ENCODE peak calls at places on chromosomes 13 and 19, in six cellular contexts. One of them, this sample, is unnamed.

GRCh38 chr19:17948474-17948966 is 15.7 kb downstream of the CCDC124 start:
- DNase-seq in chondrocyte: no peak
- DNase-seq in brain microvascular endothelial cell: no peak
- DNase-seq in bronchial epithelial cell: no peak
- DNase-seq in WERI-Rb-1: peak; percentile 91
- DNase-seq in mesothelial cell of epicardium: no peak
- DNase-seq in this sample: no peak

GRCh38 chr19:610071-610800 is 20.6 kb downstream of the HCN2 start:
- DNase-seq in chondrocyte: no peak
- DNase-seq in brain microvascular endothelial cell: no peak
- DNase-seq in bronchial epithelial cell: no peak
- DNase-seq in WERI-Rb-1: no peak
- DNase-seq in mesothelial cell of epicardium: no peak
- DNase-seq in this sample: no peak

GRCh38 chr13:50025446-50025845 is 10.2 kb downstream of the KCNRG start:
- DNase-seq in chondrocyte: no peak
- DNase-seq in brain microvascular endothelial cell: no peak
- DNase-seq in bronchial epithelial cell: no peak
- DNase-seq in WERI-Rb-1: no peak
- DNase-seq in mesothelial cell of epicardium: no peak
- DNase-seq in this sample: no peak

GRCh38 chr19:17926044-17926443 is 6.8 kb upstream of the CCDC124 start:
- DNase-seq in chondrocyte: no peak
- DNase-seq in brain microvascular endothelial cell: no peak
- DNase-seq in bronchial epithelial cell: no peak
- DNase-seq in WERI-Rb-1: no peak
- DNase-seq in mesothelial cell of epicardium: no peak
- DNase-seq in this sample: peak; percentile 33

GRCh38 chr13:99218969-99219368 is 18.3 kb downstream of the UBAC2 start:
- DNase-seq in chondrocyte: no peak
- DNase-seq in brain microvascular endothelial cell: no peak
- DNase-seq in bronchial epithelial cell: no peak
- DNase-seq in WERI-Rb-1: no peak
- DNase-seq in mesothelial cell of epicardium: no peak
- DNase-seq in this sample: no peak

GRCh38 chr19:18533058-18533457 is 10.3 kb downstream of the FKBP8 start:
- DNase-seq in chondrocyte: no peak
- DNase-seq in brain microvascular endothelial cell: no peak
- DNase-seq in bronchial epithelial cell: no peak
- DNase-seq in WERI-Rb-1: no peak
- DNase-seq in mesothelial cell of epicardium: no peak
- DNase-seq in this sample: no peak

GRCh38 chr19:12840091-12841079 is 2.1 kb downstream of the MAST1 start:
- DNase-seq in chondrocyte: no peak
- DNase-seq in brain microvascular endothelial cell: peak; percentile 84
- DNase-seq in bronchial epithelial cell: peak; percentile 83
- DNase-seq in WERI-Rb-1: peak; percentile 85
- DNase-seq in mesothelial cell of epicardium: peak; percentile 83
- DNase-seq in this sample: peak; percentile 80

GRCh38 chr13:98835156-98835555 is 82.7 kb upstream of the SLC15A1 start:
- DNase-seq in chondrocyte: no peak
- DNase-seq in brain microvascular endothelial cell: no peak
- DNase-seq in bronchial epithelial cell: no peak
- DNase-seq in WERI-Rb-1: no peak
- DNase-seq in mesothelial cell of epicardium: no peak
- DNase-seq in this sample: no peak

GRCh38 chr13:112859817-112860190 is 109.2 kb upstream of the MCF2L start:
- DNase-seq in chondrocyte: peak; percentile 50
- DNase-seq in brain microvascular endothelial cell: peak; percentile 75
- DNase-seq in bronchial epithelial cell: peak; percentile 39
- DNase-seq in WERI-Rb-1: no peak
- DNase-seq in mesothelial cell of epicardium: no peak
- DNase-seq in this sample: peak; percentile 60

GRCh38 chr19:313169-313987 is 22.2 kb upstream of the PLPP2 start:
- DNase-seq in chondrocyte: peak; percentile 90
- DNase-seq in brain microvascular endothelial cell: no peak
- DNase-seq in bronchial epithelial cell: no peak
- DNase-seq in WERI-Rb-1: no peak
- DNase-seq in mesothelial cell of epicardium: no peak
- DNase-seq in this sample: no peak

GRCh38 chr13:72726721-72727416 is 560 bp downstream of the MZT1 start:
- DNase-seq in chondrocyte: peak; percentile 90
- DNase-seq in brain microvascular endothelial cell: peak; percentile 13
- DNase-seq in bronchial epithelial cell: no peak
- DNase-seq in WERI-Rb-1: peak; percentile 66
- DNase-seq in mesothelial cell of epicardium: peak; percentile 60
- DNase-seq in this sample: peak; percentile 22

GRCh38 chr13:77029436-77029835 is 2.5 kb upstream of the FBXL3 start:
- DNase-seq in chondrocyte: no peak
- DNase-seq in brain microvascular endothelial cell: no peak
- DNase-seq in bronchial epithelial cell: peak; percentile 19
- DNase-seq in WERI-Rb-1: no peak
- DNase-seq in mesothelial cell of epicardium: no peak
- DNase-seq in this sample: no peak

GRCh38 chr19:39554701-39555311 is 14.8 kb upstream of the EID2 start:
- DNase-seq in chondrocyte: no peak
- DNase-seq in brain microvascular endothelial cell: no peak
- DNase-seq in bronchial epithelial cell: no peak
- DNase-seq in WERI-Rb-1: no peak
- DNase-seq in mesothelial cell of epicardium: no peak
- DNase-seq in this sample: no peak

GRCh38 chr19:4054471-4055208 is 12.1 kb downstream of the ZBTB7A start:
- DNase-seq in chondrocyte: peak; percentile 94
- DNase-seq in brain microvascular endothelial cell: no peak
- DNase-seq in bronchial epithelial cell: no peak
- DNase-seq in WERI-Rb-1: no peak
- DNase-seq in mesothelial cell of epicardium: no peak
- DNase-seq in this sample: no peak

GRCh38 chr19:46413262-46414031 is at the start of gene CCDC8:
- DNase-seq in chondrocyte: no peak
- DNase-seq in brain microvascular endothelial cell: peak; percentile 81
- DNase-seq in bronchial epithelial cell: peak; percentile 76
- DNase-seq in WERI-Rb-1: no peak
- DNase-seq in mesothelial cell of epicardium: peak; percentile 88
- DNase-seq in this sample: no peak

GRCh38 chr19:46904114-46905060 is 43.6 kb downstream of the ARHGAP35 start:
- DNase-seq in chondrocyte: no peak
- DNase-seq in brain microvascular endothelial cell: peak; percentile 77
- DNase-seq in bronchial epithelial cell: no peak
- DNase-seq in WERI-Rb-1: no peak
- DNase-seq in mesothelial cell of epicardium: no peak
- DNase-seq in this sample: no peak

GRCh38 chr13:42969558-42970172 is 22.4 kb downstream of the EPSTI1 start:
- DNase-seq in chondrocyte: no peak
- DNase-seq in brain microvascular endothelial cell: peak; percentile 68
- DNase-seq in bronchial epithelial cell: peak; percentile 52
- DNase-seq in WERI-Rb-1: peak; percentile 65
- DNase-seq in mesothelial cell of epicardium: peak; percentile 89
- DNase-seq in this sample: peak; percentile 72

GRCh38 chr13:112622375-112622774 is 34.4 kb upstream of the TUBGCP3 start:
- DNase-seq in chondrocyte: no peak
- DNase-seq in brain microvascular endothelial cell: no peak
- DNase-seq in bronchial epithelial cell: no peak
- DNase-seq in WERI-Rb-1: no peak
- DNase-seq in mesothelial cell of epicardium: no peak
- DNase-seq in this sample: no peak

GRCh38 chr13:33072282-33072681 is 56.1 kb downstream of the KL start:
- DNase-seq in chondrocyte: no peak
- DNase-seq in brain microvascular endothelial cell: no peak
- DNase-seq in bronchial epithelial cell: no peak
- DNase-seq in WERI-Rb-1: no peak
- DNase-seq in mesothelial cell of epicardium: no peak
- DNase-seq in this sample: no peak
- TF ChIP-seq CTCF in chondrocyte: no peak
- TF ChIP-seq CTCF in brain microvascular endothelial cell: no peak
- TF ChIP-seq CTCF in bronchial epithelial cell: no peak
- TF ChIP-seq CTCF in WERI-Rb-1: no peak
- TF ChIP-seq CTCF in mesothelial cell of epicardium: no peak
- TF ChIP-seq CTCF in this sample: no peak

DNA sequence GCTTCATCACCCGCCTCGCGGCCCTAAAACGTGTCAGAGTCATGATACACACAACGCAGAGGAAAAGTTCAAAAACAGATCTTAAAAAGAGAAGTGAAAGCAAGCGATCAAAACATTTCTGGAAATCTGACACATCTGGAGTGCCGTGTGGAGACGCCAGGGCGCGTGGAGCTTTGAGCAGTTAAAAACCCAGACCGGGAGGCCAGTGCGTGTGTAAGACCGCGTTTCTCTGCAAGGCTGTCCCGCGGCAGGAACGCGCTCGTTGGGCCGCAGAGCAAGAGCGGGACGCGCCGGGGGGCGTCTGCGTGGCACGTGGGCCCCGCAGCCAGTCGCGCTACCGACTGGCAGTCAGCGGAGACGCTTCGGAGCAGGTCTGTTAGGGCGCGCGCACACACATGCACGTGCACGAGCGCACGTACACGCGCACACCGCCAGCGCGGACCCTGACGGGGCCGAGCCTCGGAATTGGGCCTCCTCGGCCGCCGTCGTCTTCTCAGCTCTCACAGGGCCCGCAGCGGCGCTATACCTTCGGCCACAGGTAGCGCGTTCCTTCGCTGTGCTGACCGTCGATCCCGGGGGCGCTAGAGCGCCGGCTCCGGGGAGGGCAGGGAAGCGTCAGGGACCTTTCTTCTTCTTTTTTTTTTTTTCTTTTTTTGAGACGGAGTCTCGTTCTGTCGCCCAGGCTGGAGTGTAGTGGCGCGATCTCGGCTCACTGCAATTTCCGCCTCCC is 35.8 kb downstream of the RNF6 start:
- DNase-seq in chondrocyte: peak; percentile 96
- DNase-seq in brain microvascular endothelial cell: peak; percentile 84
- DNase-seq in bronchial epithelial cell: peak; percentile 82
- DNase-seq in WERI-Rb-1: no peak
- DNase-seq in mesothelial cell of epicardium: peak; percentile 89
- DNase-seq in this sample: peak; percentile 83
- TF ChIP-seq CTCF in chondrocyte: peak; percentile 73
- TF ChIP-seq CTCF in brain microvascular endothelial cell: peak; percentile 64
- TF ChIP-seq CTCF in bronchial epithelial cell: peak; percentile 71
- TF ChIP-seq CTCF in WERI-Rb-1: no peak
- TF ChIP-seq CTCF in mesothelial cell of epicardium: peak; percentile 63
- TF ChIP-seq CTCF in this sample: peak; percentile 44

GRCh38 chr19:29086182-29086581 is 126.8 kb downstream of the UQCRFS1 start:
- DNase-seq in chondrocyte: no peak
- DNase-seq in brain microvascular endothelial cell: no peak
- DNase-seq in bronchial epithelial cell: no peak
- DNase-seq in WERI-Rb-1: no peak
- DNase-seq in mesothelial cell of epicardium: no peak
- DNase-seq in this sample: no peak

GRCh38 chr19:29086646-29087045 is 126.3 kb downstream of the UQCRFS1 start:
- DNase-seq in chondrocyte: no peak
- DNase-seq in brain microvascular endothelial cell: no peak
- DNase-seq in bronchial epithelial cell: no peak
- DNase-seq in WERI-Rb-1: no peak
- DNase-seq in mesothelial cell of epicardium: no peak
- DNase-seq in this sample: no peak

GRCh38 chr19:29083863-29084262 is 129.1 kb downstream of the UQCRFS1 start:
- DNase-seq in chondrocyte: no peak
- DNase-seq in brain microvascular endothelial cell: no peak
- DNase-seq in bronchial epithelial cell: no peak
- DNase-seq in WERI-Rb-1: no peak
- DNase-seq in mesothelial cell of epicardium: no peak
- DNase-seq in this sample: no peak

GRCh38 chr19:29085630-29086029 is 127.3 kb downstream of the UQCRFS1 start:
- DNase-seq in chondrocyte: no peak
- DNase-seq in brain microvascular endothelial cell: no peak
- DNase-seq in bronchial epithelial cell: no peak
- DNase-seq in WERI-Rb-1: no peak
- DNase-seq in mesothelial cell of epicardium: no peak
- DNase-seq in this sample: no peak

GRCh38 chr19:29084266-29084665 is 128.7 kb downstream of the UQCRFS1 start:
- DNase-seq in chondrocyte: no peak
- DNase-seq in brain microvascular endothelial cell: no peak
- DNase-seq in bronchial epithelial cell: no peak
- DNase-seq in WERI-Rb-1: peak; percentile 32
- DNase-seq in mesothelial cell of epicardium: no peak
- DNase-seq in this sample: no peak
- TF ChIP-seq CTCF in chondrocyte: peak; percentile 32
- TF ChIP-seq CTCF in brain microvascular endothelial cell: no peak
- TF ChIP-seq CTCF in bronchial epithelial cell: no peak
- TF ChIP-seq CTCF in WERI-Rb-1: peak; percentile 64
- TF ChIP-seq CTCF in mesothelial cell of epicardium: peak; percentile 53
- TF ChIP-seq CTCF in this sample: no peak

GRCh38 chr13:20331419-20331818 is 99.3 kb upstream of the GJB6 start:
- DNase-seq in chondrocyte: no peak
- DNase-seq in brain microvascular endothelial cell: no peak
- DNase-seq in bronchial epithelial cell: no peak
- DNase-seq in WERI-Rb-1: no peak
- DNase-seq in mesothelial cell of epicardium: no peak
- DNase-seq in this sample: no peak
- TF ChIP-seq CTCF in chondrocyte: peak; percentile 12
- TF ChIP-seq CTCF in brain microvascular endothelial cell: peak; percentile 4
- TF ChIP-seq CTCF in bronchial epithelial cell: no peak
- TF ChIP-seq CTCF in WERI-Rb-1: no peak
- TF ChIP-seq CTCF in mesothelial cell of epicardium: no peak
- TF ChIP-seq CTCF in this sample: no peak

This sample was measured in GM20000.